ENCODE peak calls at places on chromosome X, in six cellular contexts. U is MM.1S, R is SK-N-SH, X is WERI-Rb-1, G is IMR-90, D is tibial nerve. H is an unnamed sample.

GRCh38 chrX:109384569-109385174 is 97.2 kb downstream of the GUCY2F start:
- DNase-seq in U (peak), R (no peak), X (no peak), G (peak), D (no peak), H (peak)

GRCh38 chrX:82677281-82677680 is 830.8 kb upstream of the POU3F4 start:
- DNase-seq in U (no peak), R (no peak), X (no peak), G (no peak), D (no peak), H (no peak)

GRCh38 chrX:129963729-129964128 is 18.7 kb upstream of the BCORL1 start:
- DNase-seq in U (no peak), R (no peak), X (no peak), G (no peak), D (no peak), H (no peak)

GRCh38 chrX:70445197-70445656 is 592 bp downstream of the DLG3 start:
- DNase-seq in U (no peak), R (peak), X (no peak), G (no peak), D (no peak), H (no peak)

GRCh38 chrX:74636749-74637314 is 22.4 kb upstream of the RLIM start:
- DNase-seq in U (no peak), R (no peak), X (no peak), G (no peak), D (no peak), H (no peak)

GRCh38 chrX:27336466-27337091 is 126.6 kb downstream of the PPP4R3C start:
- DNase-seq in U (peak), R (peak), X (peak), G (peak), D (no peak), H (peak)

GRCh38 chrX:6782831-6783230 is 247.9 kb upstream of the VCX3A start:
- DNase-seq in U (no peak), R (no peak), X (no peak), G (no peak), D (no peak), H (no peak)

GRCh38 chrX:71493111-71493613 is 39.7 kb upstream of the OGT start:
- DNase-seq in U (no peak), R (no peak), X (no peak), G (no peak), D (peak), H (no peak)

GRCh38 chrX:129701624-129702069 is 37.1 kb upstream of the XPNPEP2 start:
- DNase-seq in U (no peak), R (no peak), X (no peak), G (peak), D (peak), H (no peak)

GRCh38 chrX:129450123-129450522 is 73.2 kb downstream of the SMARCA1 start:
- DNase-seq in U (no peak), R (no peak), X (no peak), G (no peak), D (no peak), H (no peak)

GRCh38 chrX:50202539-50202938 is 1.7 kb upstream of the AKAP4 start:
- DNase-seq in U (no peak), R (no peak), X (no peak), G (no peak), D (no peak), H (peak)

GRCh38 chrX:57528670-57529255 is 63.0 kb upstream of the ZXDB start:
- DNase-seq in U (peak), R (no peak), X (no peak), G (peak), D (no peak), H (peak)

GRCh38 chrX:103396660-103397059 is 20.3 kb downstream of the BEX3 start:
- DNase-seq in U (no peak), R (no peak), X (no peak), G (no peak), D (no peak), H (no peak)
- H3K27ac ChIP-seq in U (no peak), R (no peak), X (no peak), G (peak), D (no peak), H (no peak)

DNA sequence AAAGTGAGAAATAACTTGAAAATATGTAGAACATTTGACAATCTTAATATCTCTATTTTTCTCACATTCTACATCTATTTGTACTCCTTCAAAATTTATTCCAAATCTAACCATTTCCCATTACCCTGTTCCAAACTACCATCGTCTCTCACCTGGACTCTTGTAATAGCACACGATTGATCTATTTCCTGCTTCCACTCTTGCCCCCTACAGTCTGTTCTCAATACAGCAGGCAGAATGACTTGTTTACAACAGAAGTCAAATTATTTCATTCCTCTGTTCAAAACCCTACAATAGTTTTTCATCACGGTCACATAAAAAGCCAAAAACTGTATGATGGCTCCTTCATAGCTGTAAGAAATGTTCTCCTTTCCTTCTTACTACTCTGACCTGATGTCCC is 21.1 kb upstream of the LUZP4 start:
- DNase-seq in U (no peak), R (no peak), X (peak), G (peak), D (no peak), H (peak)
- TF ChIP-seq CTCF in U (peak), R (peak), X (peak), G (peak), D (no peak), H (peak)

GRCh38 chrX:48476919-48477318 is 920 bp downstream of the FTSJ1 start:
- DNase-seq in U (no peak), R (no peak), X (no peak), G (no peak), D (no peak), H (no peak)
- H3K27ac ChIP-seq in U (no peak), R (no peak), X (no peak), G (no peak), D (peak), H (peak)

DNA sequence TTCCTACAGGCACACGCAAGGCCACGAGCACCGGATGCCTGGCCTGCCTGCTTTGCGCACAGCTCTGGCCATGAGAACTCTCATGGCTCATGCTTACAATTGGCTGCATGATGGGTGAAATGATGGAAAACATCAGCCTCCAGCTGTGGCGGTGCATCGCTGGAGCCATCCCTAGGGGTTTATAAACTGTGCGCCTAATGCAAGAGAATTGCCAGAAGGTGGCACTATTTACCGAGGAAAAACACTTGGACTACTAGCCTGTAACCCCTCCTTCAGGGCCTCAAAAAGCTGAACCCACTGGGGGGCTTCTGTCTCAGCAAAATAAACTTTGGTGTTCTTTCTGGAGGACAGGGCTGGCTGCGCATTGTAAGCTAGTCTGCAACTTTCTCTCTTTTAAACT is 51.9 kb downstream of the PHKA2 start:
- DNase-seq in U (peak), R (peak), X (peak), G (peak), D (no peak), H (peak)
- TF ChIP-seq CTCF in U (peak), R (peak), X (peak), G (peak), D (peak), H (peak)

GRCh38 chrX:39891781-39892180 is 206.0 kb downstream of the BCOR start:
- DNase-seq in U (peak), R (no peak), X (no peak), G (no peak), D (no peak), H (peak)
- H3K27ac ChIP-seq in U (peak), R (no peak), X (no peak), G (no peak), D (no peak), H (no peak)

DNA sequence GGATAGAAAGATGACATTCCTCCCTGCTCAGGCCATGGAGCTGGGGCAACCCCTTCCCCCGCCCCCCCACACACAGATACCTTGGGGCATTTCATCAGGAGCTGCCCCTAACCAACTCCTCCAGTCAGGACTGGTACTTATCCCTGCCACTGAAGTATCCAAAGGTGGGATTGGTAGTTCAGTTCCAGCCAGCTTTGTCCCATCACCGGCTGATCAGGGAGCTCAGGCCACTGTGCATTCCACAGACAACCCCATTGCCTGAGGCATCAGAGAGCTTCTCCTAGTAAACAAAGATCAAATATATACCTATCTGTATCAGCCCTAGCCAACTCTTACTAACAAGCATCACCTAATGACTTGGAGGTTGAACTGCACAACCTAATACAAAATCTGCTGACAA is 218.2 kb upstream of the FMR1 start:
- DNase-seq in U (no peak), R (no peak), X (no peak), G (no peak), D (no peak), H (no peak)
- TF ChIP-seq CTCF in U (no peak), R (no peak), X (no peak), G (no peak), D (no peak), H (no peak)